ENCODE peak calls at places on chromosomes 3 and 15, in six cellular contexts. X is mesenchymal stem cell, Q is neural progenitor cell, Z is fibroblast of the aortic adventitia, M is astrocyte of the spinal cord, P is HCT116. W is an unnamed sample.

GRCh38 chr15:27706300-27706699 is 392.8 kb downstream of the OCA2 start:
- DNase-seq in X (no peak), Q (no peak), Z (no peak), M (no peak), P (no peak), W (no peak)

GRCh38 chr15:36502509-36502908 is 76.9 kb upstream of the CDIN1 start:
- DNase-seq in X (no peak), Q (no peak), Z (no peak), M (no peak), P (no peak), W (no peak)

GRCh38 chr3:58691997-58692396 is 25.4 kb upstream of the FAM3D start:
- DNase-seq in X (peak; percentile 24), Q (peak; percentile 70), Z (peak; percentile 4), M (peak; percentile 41), P (peak; percentile 41), W (no peak)

GRCh38 chr3:65587650-65588439 is 450.9 kb downstream of the MAGI1 start:
- DNase-seq in X (no peak), Q (no peak), Z (no peak), M (no peak), P (no peak), W (no peak)

GRCh38 chr15:25565470-25566264 is 126.8 kb upstream of the UBE3A start:
- DNase-seq in X (no peak), Q (no peak), Z (no peak), M (no peak), P (no peak), W (no peak)

GRCh38 chr15:62110000-62110851 is 43.4 kb downstream of the C2CD4A start:
- DNase-seq in X (peak; percentile 56), Q (no peak), Z (peak; percentile 71), M (peak; percentile 70), P (no peak), W (peak; percentile 34)

GRCh38 chr3:38029400-38030125 is at the start of gene PLCD1:
- DNase-seq in X (peak; percentile 74), Q (peak; percentile 94), Z (peak; percentile 71), M (peak; percentile 54), P (no peak), W (no peak)

GRCh38 chr3:99920530-99921376 is 103.1 kb downstream of the CMSS1 start:
- DNase-seq in X (peak; percentile 60), Q (peak; percentile 32), Z (peak; percentile 73), M (peak; percentile 38), P (no peak), W (no peak)

GRCh38 chr3:13452490-13453335 is 27.4 kb upstream of the HDAC11 start:
- DNase-seq in X (peak; percentile 70), Q (peak; percentile 67), Z (peak; percentile 72), M (peak; percentile 73), P (peak; percentile 31), W (peak; percentile 47)

GRCh38 chr3:69008980-69009379 is 4.5 kb downstream of the EOGT start:
- DNase-seq in X (no peak), Q (peak; percentile 29), Z (peak; percentile 25), M (no peak), P (no peak), W (no peak)
- H3K4me3 ChIP-seq in X (no peak overlapping the region), Q (no peak overlapping the region), Z (no peak overlapping the region), M (no peak overlapping the region), P (no peak overlapping the region), W (no peak overlapping the region)

GRCh38 chr3:194598771-194599557 is 34.3 kb downstream of the TMEM44 start:
- DNase-seq in X (peak; percentile 95), Q (no peak), Z (peak; percentile 90), M (peak; percentile 98), P (no peak), W (peak; percentile 100)
- H3K4me3 ChIP-seq in X (no peak overlapping the region), Q (no peak overlapping the region), Z (no peak overlapping the region), M (no peak overlapping the region), P (no peak overlapping the region), W (no peak overlapping the region)

GRCh38 chr3:195173696-195174095 is 97.3 kb downstream of the XXYLT1 start:
- DNase-seq in X (peak; percentile 48), Q (no peak), Z (no peak), M (peak; percentile 19), P (no peak), W (peak; percentile 80)

GRCh38 chr3:195172285-195172684 is 98.7 kb downstream of the XXYLT1 start:
- DNase-seq in X (peak; percentile 36), Q (no peak), Z (no peak), M (peak; percentile 62), P (no peak), W (peak; percentile 71)

GRCh38 chr3:195175076-195175475 is 95.9 kb downstream of the XXYLT1 start:
- DNase-seq in X (no peak), Q (no peak), Z (no peak), M (no peak), P (no peak), W (no peak)

GRCh38 chr3:195171093-195171873 is 99.7 kb downstream of the XXYLT1 start:
- DNase-seq in X (peak; percentile 33), Q (no peak), Z (no peak), M (no peak), P (no peak), W (peak; percentile 47)

GRCh38 chr3:195172896-195173295 is 98.1 kb downstream of the XXYLT1 start:
- DNase-seq in X (no peak), Q (no peak), Z (no peak), M (no peak), P (no peak), W (no peak)
- H3K4me3 ChIP-seq in X (no peak overlapping the region), Q (no peak overlapping the region), Z (no peak overlapping the region), M (no peak overlapping the region), P (no peak overlapping the region), W (no peak overlapping the region)

DNA sequence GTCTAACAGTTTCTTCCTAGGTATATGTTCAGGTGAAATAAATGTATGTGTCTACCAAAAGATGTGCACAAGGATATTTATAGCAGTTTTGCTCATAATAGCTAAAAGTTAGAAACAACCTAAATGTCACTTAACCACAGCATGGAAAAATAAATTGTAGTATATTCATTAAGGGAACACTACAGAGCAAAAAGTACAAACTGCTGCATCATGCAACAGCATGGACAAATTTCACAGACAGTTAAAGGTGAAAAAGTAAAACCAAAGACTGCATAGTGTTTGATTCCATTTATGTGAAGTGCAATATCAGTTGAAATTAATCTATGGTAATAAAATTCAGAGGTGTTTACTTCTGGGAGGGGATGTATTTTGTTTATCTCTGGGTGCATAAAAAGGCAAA is 62.5 kb downstream of the FBXL2 start:
- DNase-seq in X (no peak), Q (no peak), Z (no peak), M (no peak), P (no peak), W (no peak)
- H3K4me3 ChIP-seq in X (no peak overlapping the region), Q (no peak overlapping the region), Z (no peak overlapping the region), M (no peak overlapping the region), P (no peak overlapping the region), W (no peak overlapping the region)

GRCh38 chr15:48475600-48476395 is 144.6 kb downstream of the DUT start:
- DNase-seq in X (no peak), Q (no peak), Z (no peak), M (no peak), P (no peak), W (no peak)
- H3K4me3 ChIP-seq in X (no peak overlapping the region), Q (no peak overlapping the region), Z (no peak overlapping the region), M (no peak overlapping the region), P (no peak overlapping the region), W (no peak overlapping the region)

DNA sequence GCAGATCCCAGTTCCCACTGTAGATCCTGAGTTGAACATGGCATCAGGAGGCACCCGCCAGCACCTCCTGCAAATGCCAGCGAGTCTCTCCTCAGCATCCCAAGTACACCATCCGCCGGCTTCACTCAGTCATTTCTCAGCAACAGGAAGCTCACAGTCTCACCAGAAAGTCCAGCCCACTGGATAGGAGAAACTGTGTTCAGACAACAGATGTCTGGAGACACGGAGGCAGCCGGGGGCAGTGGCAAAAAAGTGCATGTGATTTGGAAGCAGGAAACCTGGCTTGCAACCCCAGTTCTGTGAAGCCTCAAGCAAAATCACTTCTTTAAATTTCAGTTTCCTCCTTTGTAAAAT is 68.7 kb downstream of the SRGAP3 start:
- DNase-seq in X (no peak), Q (no peak), Z (no peak), M (no peak), P (no peak), W (no peak)
- H3K4me3 ChIP-seq in X (no peak overlapping the region), Q (no peak overlapping the region), Z (no peak overlapping the region), M (no peak overlapping the region), P (no peak overlapping the region), W (no peak overlapping the region)

GRCh38 chr15:56918907-56919707 is 663 bp downstream of the TCF12 start:
- DNase-seq in X (peak; percentile 78), Q (peak; percentile 87), Z (peak; percentile 67), M (peak; percentile 59), P (no peak), W (peak; percentile 51)
- H3K4me3 ChIP-seq in X (peak overlapping the region; percentile 89), Q (peak overlapping the region; percentile 96), Z (peak overlapping the region; percentile 87), M (peak overlapping the region; percentile 90), P (peak overlapping the region; percentile 87), W (peak overlapping the region; percentile 83)

DNA sequence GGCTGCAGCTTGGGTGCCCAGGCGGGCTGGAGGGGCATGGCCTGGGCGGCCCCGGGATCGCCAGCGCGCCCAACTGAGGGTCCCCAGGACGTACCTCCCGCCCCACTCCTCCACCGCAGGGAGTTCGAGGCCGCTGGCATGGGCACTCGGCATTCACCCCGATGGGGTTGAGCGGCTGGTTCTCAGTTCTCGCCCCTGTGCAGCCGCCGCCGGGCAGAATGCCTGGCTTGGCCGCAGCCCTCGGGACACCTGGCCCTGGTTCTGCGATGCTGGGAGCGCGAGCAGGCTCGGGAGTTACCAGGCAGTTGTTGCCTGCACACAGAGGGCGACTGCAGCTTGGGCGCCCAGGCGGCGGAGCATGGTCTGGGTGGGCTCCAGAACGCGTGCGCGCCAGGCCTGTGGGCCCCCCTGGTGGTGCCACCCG is 121.4 kb downstream of the LMLN start:
- DNase-seq in X (no peak), Q (peak; percentile 33), Z (no peak), M (no peak), P (no peak), W (no peak)
- H3K4me3 ChIP-seq in X (no peak overlapping the region), Q (peak overlapping the region; percentile 63), Z (no peak overlapping the region), M (no peak overlapping the region), P (no peak overlapping the region), W (no peak overlapping the region)

DNA sequence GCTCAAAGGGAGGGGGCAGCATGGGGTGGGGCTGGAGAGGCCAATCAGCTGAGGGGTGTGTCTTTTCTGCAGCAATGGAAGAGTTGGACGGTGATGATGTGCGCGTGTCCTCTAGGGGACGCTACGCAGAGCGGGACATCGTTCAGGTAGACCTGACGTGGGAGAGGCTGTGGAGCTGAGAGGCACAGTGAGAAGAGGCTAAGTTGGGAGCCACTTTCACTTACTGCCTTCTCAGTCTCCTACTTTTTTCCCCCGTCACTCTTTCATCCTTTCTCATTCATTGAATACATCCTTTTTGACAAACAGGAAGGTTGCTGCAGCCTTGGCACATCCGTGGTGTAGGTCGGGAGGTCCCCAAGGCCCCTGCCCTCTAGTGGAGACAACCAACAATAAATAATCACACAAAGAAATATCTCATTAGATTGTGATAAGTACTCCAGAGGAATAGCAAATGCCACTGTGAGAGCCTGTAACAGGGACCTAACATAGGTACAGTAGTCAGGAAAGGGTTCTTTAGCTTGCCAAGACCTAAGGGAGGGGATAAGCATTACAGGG is 4.4 kb upstream of the BRPF1 start:
- DNase-seq in X (no peak), Q (peak; percentile 69), Z (no peak), M (no peak), P (peak; percentile 48), W (no peak)
- H3K4me3 ChIP-seq in X (no peak overlapping the region), Q (peak overlapping the region; percentile 30), Z (no peak overlapping the region), M (no peak overlapping the region), P (no peak overlapping the region), W (no peak overlapping the region)